ENCODE peak calls at places on chromosomes 13 and 19, in eight cellular contexts. B is right cardiac atrium, T is foreskin keratinocyte, O is cardiac muscle cell, N is astrocyte, R is breast epithelium, G is BE2C, F is uterus. U is an unnamed sample.

GRCh38 chr13:22316494-22317025 is 645.7 kb downstream of the FGF9 start:
- DNase-seq in B (no peak), T (no peak), O (no peak), N (no peak), R (no peak), G (no peak), F (no peak), U (no peak)

GRCh38 chr19:18966304-18966703 is 25.3 kb upstream of the HOMER3 start:
- DNase-seq in B (no peak), T (no peak), O (no peak), N (no peak), R (no peak), G (no peak), F (no peak), U (no peak)

GRCh38 chr19:45779231-45780145 is 2.8 kb downstream of the DMPK start:
- DNase-seq in B (peak; percentile 80), T (peak; percentile 59), O (peak; percentile 93), N (no peak), R (peak; percentile 91), G (peak; percentile 96), F (peak; percentile 94), U (peak; percentile 71)

GRCh38 chr13:30359999-30360398 is 52.6 kb upstream of the KATNAL1 start:
- DNase-seq in B (no peak), T (no peak), O (no peak), N (no peak), R (no peak), G (no peak), F (no peak), U (no peak)

GRCh38 chr19:6494438-6495036 is 7.6 kb downstream of the TUBB4A start:
- DNase-seq in B (no peak), T (no peak), O (no peak), N (no peak), R (no peak), G (no peak), F (no peak), U (no peak)

GRCh38 chr13:32938907-32939306 is 77.3 kb upstream of the KL start:
- DNase-seq in B (no peak), T (peak; percentile 9), O (no peak), N (peak; percentile 44), R (no peak), G (peak; percentile 16), F (no peak), U (no peak)

GRCh38 chr19:12796146-12797071 is 5.1 kb downstream of the JUNB start:
- DNase-seq in B (peak; percentile 79), T (no peak), O (peak; percentile 87), N (no peak), R (peak; percentile 61), G (peak; percentile 83), F (peak; percentile 77), U (peak; percentile 79)

GRCh38 chr19:49456351-49456750 is 3.3 kb downstream of the ALDH16A1 start:
- DNase-seq in B (no peak), T (no peak), O (no peak), N (no peak), R (no peak), G (no peak), F (no peak), U (no peak)

GRCh38 chr13:50798923-50799322 is 44.6 kb downstream of the DLEU7 start:
- DNase-seq in B (no peak), T (no peak), O (no peak), N (peak; percentile 78), R (no peak), G (no peak), F (no peak), U (no peak)

GRCh38 chr13:49357694-49358093 is 86.2 kb downstream of the CAB39L start:
- DNase-seq in B (no peak), T (no peak), O (no peak), N (peak; percentile 78), R (no peak), G (no peak), F (no peak), U (no peak)

GRCh38 chr13:44273991-44274810 is 99.4 kb upstream of the SERP2 start:
- DNase-seq in B (no peak), T (no peak), O (no peak), N (no peak), R (no peak), G (no peak), F (no peak), U (no peak)

GRCh38 chr19:43640424-43640757 is 741 bp upstream of the CADM4 start:
- DNase-seq in B (no peak), T (no peak), O (no peak), N (no peak), R (no peak), G (no peak), F (no peak), U (no peak)
- H3K27me3 ChIP-seq in B (no peaks in the 10 kb centered on the region), T (peaks cover 24% of the 10 kb centered on the region), O (peaks cover 32% of the 10 kb centered on the region), N (peaks cover 14% of the 10 kb centered on the region), R (no peaks in the 10 kb centered on the region), G (peaks cover 21% of the 10 kb centered on the region), F (no peaks in the 10 kb centered on the region), U (peaks cover 20% of the 10 kb centered on the region)

DNA sequence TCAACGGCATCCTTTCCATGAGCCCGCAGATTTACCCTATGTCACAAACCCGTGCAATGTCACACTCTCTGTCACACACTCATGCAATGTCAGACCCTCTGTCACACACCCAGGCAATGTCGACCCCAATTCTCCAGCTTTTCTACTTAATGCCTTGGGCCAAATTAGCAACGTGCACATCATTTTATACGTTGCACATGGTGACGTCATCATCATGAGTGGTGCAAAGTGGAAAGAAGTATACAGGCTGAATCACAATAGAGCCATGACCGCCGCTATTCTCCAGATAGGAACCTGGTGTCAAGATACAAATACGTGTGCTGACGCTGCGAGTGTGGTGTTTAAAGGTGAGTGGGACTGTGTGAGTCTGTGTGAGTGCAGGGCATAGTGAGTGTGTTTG is 21.7 kb upstream of the ZNF845 start:
- DNase-seq in B (no peak), T (no peak), O (no peak), N (no peak), R (no peak), G (no peak), F (no peak), U (no peak)
- H3K27me3 ChIP-seq in B (no peaks in the 10 kb centered on the region), T (no peaks in the 10 kb centered on the region), O (peaks cover 25% of the 10 kb centered on the region), N (no peaks in the 10 kb centered on the region), R (peaks cover 49% of the 10 kb centered on the region), G (peaks cover 7% of the 10 kb centered on the region), F (no peaks in the 10 kb centered on the region), U (peaks cover 7% of the 10 kb centered on the region)

GRCh38 chr19:54392078-54392477 is 23.2 kb upstream of the TTYH1 start:
- DNase-seq in B (no peak), T (no peak), O (no peak), N (no peak), R (no peak), G (no peak), F (no peak), U (no peak)

GRCh38 chr19:54390942-54391577 is 24.2 kb upstream of the TTYH1 start:
- DNase-seq in B (no peak), T (no peak), O (peak; percentile 86), N (peak; percentile 31), R (no peak), G (peak; percentile 68), F (peak; percentile 20), U (peak; percentile 48)

GRCh38 chr19:54391589-54392061 is 23.6 kb upstream of the TTYH1 start:
- DNase-seq in B (no peak), T (no peak), O (no peak), N (no peak), R (no peak), G (no peak), F (no peak), U (no peak)

GRCh38 chr19:54395685-54396084 is 19.6 kb upstream of the TTYH1 start:
- DNase-seq in B (no peak), T (no peak), O (no peak), N (no peak), R (no peak), G (no peak), F (no peak), U (no peak)

DNA sequence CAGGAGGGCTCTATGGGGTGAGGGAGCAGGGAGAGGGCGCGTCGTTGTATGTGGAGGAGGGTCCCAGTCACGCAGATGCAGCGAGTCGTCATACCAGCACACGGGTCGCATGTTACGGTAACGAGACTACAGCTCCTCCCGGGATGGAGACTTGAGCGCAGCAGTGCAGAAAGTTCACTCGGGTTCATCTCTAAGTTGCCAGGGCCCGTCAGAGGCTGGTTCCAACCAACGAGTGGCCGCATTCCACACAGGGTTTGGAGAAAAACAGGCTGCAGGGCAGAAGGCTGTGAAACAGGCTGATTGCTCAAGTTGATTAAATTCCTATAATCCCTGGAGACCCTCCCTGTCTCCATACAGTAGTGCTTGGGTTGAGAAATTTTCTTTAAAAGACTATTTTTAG is 21.9 kb upstream of the TTYH1 start:
- DNase-seq in B (no peak), T (no peak), O (no peak), N (no peak), R (no peak), G (no peak), F (no peak), U (no peak)
- H3K27me3 ChIP-seq in B (no peaks in the 10 kb centered on the region), T (no peaks in the 10 kb centered on the region), O (peaks cover 13% of the 10 kb centered on the region), N (peaks cover 4% of the 10 kb centered on the region), R (peaks cover 31% of the 10 kb centered on the region), G (peaks cover 44% of the 10 kb centered on the region), F (peaks cover 8% of the 10 kb centered on the region), U (no peaks in the 10 kb centered on the region)

GRCh38 chr13:27978301-27978968 is 9.3 kb upstream of the CDX2 start:
- DNase-seq in B (no peak), T (no peak), O (no peak), N (no peak), R (no peak), G (no peak), F (no peak), U (no peak)

GRCh38 chr13:27979765-27980279 is 8.7 kb downstream of the URAD start:
- DNase-seq in B (no peak), T (no peak), O (no peak), N (no peak), R (no peak), G (no peak), F (no peak), U (no peak)

GRCh38 chr13:27977476-27978300 is 8.6 kb upstream of the CDX2 start:
- DNase-seq in B (no peak), T (no peak), O (no peak), N (peak; percentile 1), R (no peak), G (no peak), F (no peak), U (no peak)

GRCh38 chr13:27980280-27980998 is 8.1 kb downstream of the URAD start:
- DNase-seq in B (no peak), T (no peak), O (no peak), N (no peak), R (no peak), G (no peak), F (no peak), U (no peak)

DNA sequence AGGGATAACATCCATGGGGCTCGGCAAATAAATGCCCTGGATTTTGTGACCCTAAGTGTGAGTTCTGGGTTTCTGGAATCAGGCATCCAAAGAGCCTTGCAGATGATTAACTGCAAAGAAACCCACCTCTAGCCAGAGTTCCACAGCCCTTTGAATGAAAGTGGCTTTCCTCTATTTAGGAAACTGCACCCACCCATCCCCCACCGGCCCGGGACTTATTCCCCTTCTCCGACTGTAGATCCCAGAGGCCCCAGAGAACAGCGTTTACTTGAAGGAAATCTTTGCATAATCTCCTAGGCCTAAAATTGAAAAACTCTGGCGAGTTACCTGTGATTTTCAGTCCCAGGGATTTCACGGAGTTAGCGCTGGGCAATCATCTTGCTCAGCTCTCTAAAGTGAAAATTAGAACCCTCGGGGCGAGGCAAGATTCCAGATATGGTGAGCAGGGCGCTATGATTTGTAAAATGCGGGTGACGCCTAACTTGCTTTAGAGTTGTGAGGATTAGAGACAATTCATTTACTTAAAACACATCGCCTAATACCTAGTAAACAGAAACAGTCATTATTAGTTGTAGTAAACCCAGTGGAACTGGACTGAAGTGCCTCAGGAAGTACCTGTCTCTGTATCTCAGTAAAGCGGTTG is 9.4 kb downstream of the URAD start:
- DNase-seq in B (no peak), T (no peak), O (no peak), N (no peak), R (no peak), G (no peak), F (no peak), U (no peak)
- H3K27me3 ChIP-seq in B (peaks cover 12% of the 10 kb centered on the region), T (peaks cover 99% of the 10 kb centered on the region), O (peaks cover 100% of the 10 kb centered on the region), N (peaks cover 83% of the 10 kb centered on the region), R (peaks cover 99% of the 10 kb centered on the region), G (peaks cover 98% of the 10 kb centered on the region), F (peaks cover 49% of the 10 kb centered on the region), U (peaks cover 78% of the 10 kb centered on the region)

U was measured in CD4-positive, alpha-beta T cell.